ENCODE peak calls at places on chromosome 22, in seven cellular contexts. B is endothelial cell; V is progenitor cell of endocrine pancreas; L is HTR-8/SVneo; G is stimulated activated CD8-positive, alpha-beta memory T cell treated with anti-CD3 and anti-CD28 coated beads, Interleukin-7, amount 100 ng/mL, for 1 hour; O is activated CD4-positive, CD25-positive, alpha-beta regulatory T cell; T is HEK293T. J is an unnamed sample.
A peak's percentile ranks its signal among the peaks of the same experiment; 100 is the strongest.

GRCh38 chr22:37233751-37234631 is 10.1 kb downstream of the RAC2 start:
- DNase-seq in B (no peak), G (no peak), V (no peak), L (no peak), T (no peak), O (no peak), J (no peak)

GRCh38 chr22:23696326-23696851 is 5.6 kb downstream of the RGL4 start:
- DNase-seq in G (peak; percentile 46), B (no peak), T (no peak), V (no peak), O (peak; percentile 67), L (no peak), J (no peak)

GRCh38 chr22:41286639-41287091 is 678 bp upstream of the RANGAP1 start:
- DNase-seq in T (no peak), L (no peak), V (no peak), B (peak; percentile 14), G (no peak), O (peak; percentile 33), J (no peak)

GRCh38 chr22:49571326-49571725 is 256.3 kb downstream of the BRD1 start:
- DNase-seq in B (no peak), G (no peak), V (no peak), L (no peak), T (no peak), O (no peak), J (peak; percentile 3)

GRCh38 chr22:25351631-25352293 is 132.3 kb downstream of the CRYBB2 start:
- DNase-seq in V (no peak), B (no peak), G (no peak), T (no peak), L (no peak), O (no peak), J (no peak)

GRCh38 chr22:32994046-32994827 is 63.9 kb downstream of the SYN3 start:
- DNase-seq in G (no peak), V (no peak), O (no peak), B (no peak), L (no peak), T (no peak), J (no peak)

GRCh38 chr22:44915441-44915840 is 94.4 kb downstream of the PHF21B start:
- DNase-seq in V (no peak), O (no peak), L (no peak), G (no peak), T (no peak), B (no peak), J (no peak)

GRCh38 chr22:31091106-31091975 is 10.2 kb downstream of the SMTN start:
- DNase-seq in L (no peak), G (no peak), B (no peak), T (no peak), O (no peak), V (no peak), J (peak; percentile 88)

GRCh38 chr22:23471698-23472097 is 108.4 kb downstream of the IGLL1 start:
- DNase-seq in L (no peak), O (no peak), B (no peak), V (no peak), T (no peak), G (no peak), J (no peak)